ENCODE peak calls at places on chromosome 22, in seven cellular contexts. G is neural progenitor cell, D is body of pancreas, S is sigmoid colon, H is neuronal stem cell, W is prostate gland, P is transverse colon. E is an unnamed sample. For H3K4me1, the result is how much of the 10 kb centered on the place peaks cover.

GRCh38 chr22:30922151-30922611 is 46.4 kb downstream of the MORC2 start:
- DNase-seq in H (no peak), G (peak), S (peak), D (peak), W (peak), P (peak), E (peak)

GRCh38 chr22:17896552-17896951 is 122.3 kb upstream of the BID start:
- DNase-seq in S (peak), D (peak), W (peak), P (no peak), G (peak), H (no peak), E (no peak)

GRCh38 chr22:18148508-18148965 is 1.4 kb upstream of the USP18 start:
- DNase-seq in W (no peak), H (no peak), G (no peak), D (no peak), S (no peak), P (no peak), E (no peak)

GRCh38 chr22:48301908-48302307 is 1525.8 kb downstream of the BRD1 start:
- DNase-seq in P (no peak), D (no peak), W (no peak), G (no peak), H (no peak), S (no peak), E (no peak)

GRCh38 chr22:48691431-48691851 is 1136.2 kb downstream of the BRD1 start:
- DNase-seq in H (no peak), S (no peak), D (no peak), P (no peak), G (no peak), W (no peak), E (no peak)

GRCh38 chr22:48580481-48580970 is 1247.1 kb downstream of the BRD1 start:
- DNase-seq in G (no peak), D (no peak), W (no peak), P (no peak), H (no peak), S (no peak), E (no peak)

GRCh38 chr22:39900306-39901227 is at the start of gene GRAP2:
- DNase-seq in P (peak), G (no peak), D (no peak), W (no peak), H (no peak), S (no peak), E (no peak)

GRCh38 chr22:33526434-33527107 is 393.7 kb downstream of the LARGE1 start:
- DNase-seq in S (no peak), G (no peak), H (no peak), W (no peak), P (no peak), D (peak), E (no peak)

GRCh38 chr22:21866821-21867527 is 471 bp downstream of the MAPK1 start:
- DNase-seq in H (peak), S (peak), G (peak), W (no peak), P (peak), D (peak), E (peak)

GRCh38 chr22:31263896-31264295 is 28.4 kb downstream of the PIK3IP1 start:
- DNase-seq in W (no peak), S (no peak), H (no peak), D (no peak), P (no peak), G (no peak), E (peak)

GRCh38 chr22:32469799-32470212 is 4.8 kb upstream of the FBXO7 start:
- DNase-seq in S (peak), G (no peak), P (peak), D (peak), H (no peak), W (no peak), E (no peak)

DNA sequence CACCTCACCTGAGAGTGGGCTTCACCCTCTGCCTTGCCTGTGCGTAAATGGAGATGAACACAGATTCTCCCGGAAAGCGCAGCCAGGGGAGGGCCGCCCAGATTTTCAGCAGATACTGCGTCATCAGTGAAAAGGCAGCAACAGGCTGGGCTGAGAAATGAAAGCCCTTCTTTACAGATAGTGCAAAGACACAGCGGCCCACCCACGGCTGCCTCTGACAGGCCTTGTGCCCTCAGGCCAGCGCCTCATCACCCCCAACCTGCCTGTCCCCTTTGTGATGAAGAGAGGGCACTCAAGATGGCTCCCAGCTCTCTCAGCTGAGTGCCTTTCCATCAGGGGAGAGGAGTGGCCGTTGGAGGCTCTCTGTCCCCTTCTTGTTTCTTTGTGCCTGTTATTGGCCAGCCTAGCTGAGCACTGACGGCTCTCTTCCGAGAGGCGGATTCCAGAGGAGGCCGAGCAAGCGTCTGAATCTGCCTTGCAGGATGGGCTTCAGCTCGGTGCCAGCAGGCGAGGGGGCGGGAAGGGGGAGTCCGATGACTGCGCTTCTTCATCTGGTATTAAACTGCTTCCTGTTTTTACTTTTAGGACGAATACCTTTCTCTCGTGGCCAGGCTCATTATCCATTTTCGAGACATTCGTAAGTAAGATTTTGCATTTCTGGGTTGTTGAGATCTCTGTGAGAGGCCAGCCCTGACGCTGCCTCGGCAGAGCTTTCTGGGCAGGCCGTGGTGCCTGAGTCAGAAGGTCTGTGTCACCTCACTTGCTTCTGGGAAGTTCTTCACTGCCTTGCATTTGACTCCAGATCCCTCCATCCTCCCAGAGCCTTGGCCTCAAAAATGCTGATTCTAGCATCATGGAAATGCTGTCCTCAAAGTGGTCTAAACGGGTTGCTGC is 43.7 kb downstream of the MED15 start:
- DNase-seq in S (peak), H (no peak), P (no peak), D (no peak), W (no peak), G (peak), E (no peak)
- H3K4me1 ChIP-seq in S (half or more), H (under half), P (half or more), D (under half), W (under half), G (under half), E (under half)

GRCh38 chr22:20130319-20130718 is 1.3 kb upstream of the ZDHHC8 start:
- DNase-seq in G (no peak), P (no peak), D (peak), W (no peak), H (no peak), S (no peak), E (no peak)
- H3K4me3 ChIP-seq in G (peak), P (no peak), D (no peak), W (no peak), H (peak), S (peak), E (peak)

GRCh38 chr22:27331526-27332281 is 469.9 kb downstream of the MN1 start:
- DNase-seq in G (peak), P (peak), D (peak), H (no peak), W (no peak), S (peak), E (peak)

GRCh38 chr22:27335102-27335660 is 466.4 kb downstream of the MN1 start:
- DNase-seq in H (no peak), W (no peak), D (no peak), S (no peak), G (no peak), P (no peak), E (no peak)

GRCh38 chr22:27340047-27340446 is 461.5 kb downstream of the MN1 start:
- DNase-seq in P (no peak), S (no peak), D (no peak), H (no peak), W (no peak), G (no peak), E (no peak)

GRCh38 chr22:27336151-27337090 is 465.1 kb downstream of the MN1 start:
- DNase-seq in S (no peak), G (no peak), P (no peak), H (no peak), D (no peak), W (no peak), E (no peak)

DNA sequence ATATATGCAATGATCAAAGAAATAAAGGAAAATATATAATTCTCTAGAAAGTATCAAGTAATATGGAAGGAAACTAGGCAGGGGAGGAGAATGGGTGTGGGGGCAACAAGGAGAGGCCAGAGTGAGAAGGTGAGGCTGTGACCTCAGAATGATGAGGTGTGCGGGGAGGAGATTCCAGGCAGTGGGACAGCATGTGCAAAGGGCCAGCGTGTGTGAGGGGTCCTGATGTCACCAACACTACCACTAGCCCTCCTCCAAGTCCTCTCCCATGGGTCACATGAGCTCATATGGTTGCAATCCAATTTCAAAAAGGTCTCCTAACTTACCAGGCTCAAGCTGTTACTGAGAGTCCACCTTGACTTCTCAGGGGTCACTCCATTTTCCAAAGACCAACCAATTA is 463.9 kb downstream of the MN1 start:
- DNase-seq in P (no peak), S (no peak), H (no peak), W (no peak), D (no peak), G (no peak), E (no peak)
- H3K4me1 ChIP-seq in P (under half), S (under half), H (under half), W (under half), D (under half), G (under half), E (under half)

DNA sequence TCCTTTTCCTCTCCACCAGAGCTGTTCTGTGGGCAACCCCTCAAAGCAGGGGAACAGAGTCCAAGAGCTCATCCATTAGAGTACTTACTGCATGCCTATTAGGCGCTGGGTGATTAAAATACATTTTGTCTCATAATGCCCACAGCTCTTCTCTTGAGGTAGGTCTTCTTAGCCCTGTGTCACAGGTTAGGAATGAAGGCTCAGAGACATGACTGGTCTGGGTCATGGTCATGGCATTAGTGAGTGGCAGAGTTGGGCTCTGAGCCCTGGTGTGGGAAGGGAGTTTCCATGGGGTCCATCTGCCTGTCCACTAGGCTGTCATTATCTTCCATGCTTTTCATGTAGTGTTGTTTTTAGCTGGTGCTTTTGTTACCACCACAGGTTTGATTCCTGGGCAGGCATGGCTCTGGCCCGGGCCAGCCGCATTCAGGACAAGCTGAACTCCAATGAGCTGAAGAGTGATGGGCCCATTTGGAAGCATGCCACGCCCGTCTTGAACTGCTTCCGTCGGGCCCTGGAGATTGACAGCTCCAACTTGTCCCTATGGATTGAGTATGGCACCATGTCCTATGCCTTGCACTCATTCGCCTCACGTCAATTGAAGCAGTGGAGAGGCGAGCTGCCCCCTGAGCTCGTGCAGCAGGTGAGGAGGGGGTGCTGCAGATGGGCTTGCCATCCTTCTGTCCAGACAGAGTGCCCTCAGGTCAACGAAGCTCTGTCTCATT is 76.1 kb downstream of the CABIN1 start:
- DNase-seq in P (no peak), H (no peak), W (no peak), G (no peak), S (peak), D (no peak), E (no peak)
- H3K4me3 ChIP-seq in P (no peak), H (no peak), W (no peak), G (no peak), S (no peak), D (no peak), E (no peak)

GRCh38 chr22:37636949-37637273 is 2.6 kb upstream of the SH3BP1 start:
- DNase-seq in D (no peak), H (no peak), P (no peak), S (no peak), G (no peak), W (no peak), E (no peak)
- H3K4me1 ChIP-seq in D (under half), H (under half), P (half or more), S (half or more), G (under half), W (under half), E (under half)

GRCh38 chr22:28984482-28985158 is 77.0 kb downstream of the C22orf31 start:
- DNase-seq in H (no peak), W (no peak), S (no peak), P (no peak), G (no peak), D (no peak), E (no peak)
- H3K4me3 ChIP-seq in H (no peak), W (no peak), S (no peak), P (no peak), G (no peak), D (no peak), E (no peak)

DNA sequence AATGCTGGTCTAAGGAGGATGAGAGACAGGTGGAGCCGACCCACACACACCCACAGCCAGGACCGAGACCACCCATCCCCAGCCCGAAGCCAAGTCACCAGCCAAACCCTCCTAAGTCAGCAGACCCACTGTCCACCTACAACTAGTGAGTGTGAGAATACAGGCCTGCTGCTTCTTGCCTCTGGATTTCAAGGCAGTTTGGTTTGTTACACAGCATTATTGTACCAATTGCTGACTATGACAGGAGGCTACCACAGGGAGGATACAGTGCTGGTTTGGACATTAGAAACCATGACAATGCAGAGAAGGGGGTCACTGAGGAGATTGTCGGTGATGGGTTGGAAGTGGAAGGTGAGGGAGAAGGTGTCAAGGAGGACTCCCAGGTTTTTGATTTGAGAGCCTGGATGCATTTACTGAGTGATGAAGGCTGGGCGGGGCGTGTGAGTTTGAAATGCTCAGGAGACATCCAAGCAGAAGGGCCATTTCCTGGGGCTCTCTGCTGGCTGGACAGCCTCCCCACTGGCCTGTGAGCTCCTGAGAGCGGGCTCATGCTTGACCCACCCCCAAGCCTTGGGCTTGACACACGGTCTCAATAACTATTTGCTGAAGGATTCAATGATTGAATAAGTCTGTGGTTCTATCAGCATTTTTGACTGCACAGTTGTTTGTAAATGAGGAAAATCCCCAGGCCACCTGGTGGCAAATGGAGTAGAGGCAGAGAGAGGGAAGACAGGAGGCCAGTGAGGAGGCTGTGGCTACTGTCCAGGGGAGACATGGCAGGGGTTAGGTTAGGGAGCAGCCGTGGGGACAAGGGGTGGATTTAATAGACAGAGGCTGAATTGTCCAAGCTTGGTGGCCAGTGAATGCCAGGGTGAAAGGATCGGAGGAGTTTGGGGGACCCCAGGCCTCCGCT is 9.4 kb upstream of the SSTR3 start:
- DNase-seq in D (no peak), P (no peak), S (no peak), W (no peak), G (no peak), H (no peak), E (no peak)
- H3K4me1 ChIP-seq in D (under half), P (under half), S (under half), W (under half), G (under half), H (under half), E (under half)